ENCODE peak calls at places on chromosomes 5 and 9, in nine cellular contexts. H is GM10248, M is AG10803, N is omental fat pad, Q is tibial artery, O is MV-4-11, P is lower lobe of right lung, T is GM19239, J is H1. B is an unnamed sample.

GRCh38 chr5:82308416-82308815 is 30.3 kb upstream of the RPS23 start:
- DNase-seq in P (no peak), N (no peak), T (no peak), O (no peak), M (no peak), Q (no peak), H (no peak), J (no peak), B (no peak)

GRCh38 chr5:54959673-54960418 is 25.5 kb downstream of the ESM1 start:
- DNase-seq in H (no peak), O (peak), N (no peak), M (no peak), Q (no peak), T (no peak), J (peak), P (no peak), B (no peak)

GRCh38 chr5:125683669-125684068 is 739.5 kb upstream of the GRAMD2B start:
- DNase-seq in T (no peak), M (no peak), H (no peak), N (no peak), O (no peak), Q (no peak), J (no peak), P (no peak), B (no peak)

GRCh38 chr5:125696762-125697161 is 726.4 kb upstream of the GRAMD2B start:
- DNase-seq in O (no peak), M (peak), Q (no peak), T (no peak), J (no peak), N (no peak), H (no peak), P (no peak), B (peak)

GRCh38 chr5:97231025-97231636 is 48.1 kb upstream of the RIOK2 start:
- DNase-seq in H (peak), O (peak), Q (peak), N (no peak), M (peak), P (no peak), T (no peak), J (no peak), B (no peak)

GRCh38 chr5:154397652-154398406 is 48.0 kb upstream of the SAP30L start:
- DNase-seq in Q (no peak), N (no peak), H (no peak), O (no peak), J (no peak), T (no peak), P (peak), M (no peak), B (no peak)

GRCh38 chr9:89933578-89933977 is 328.8 kb downstream of the GADD45G start:
- DNase-seq in N (no peak), J (no peak), Q (peak), P (no peak), T (no peak), H (no peak), O (no peak), M (no peak), B (no peak)

GRCh38 chr9:13513262-13513661 is 233.8 kb upstream of the MPDZ start:
- DNase-seq in N (no peak), H (no peak), J (no peak), M (no peak), P (no peak), T (no peak), Q (no peak), O (no peak), B (no peak)

GRCh38 chr9:113590991-113591898 is 127.7 kb downstream of the RGS3 start:
- DNase-seq in P (peak), J (peak), T (peak), O (peak), N (peak), Q (peak), M (peak), H (peak), B (peak)

GRCh38 chr5:160289356-160289651 is 23.1 kb downstream of the CCNJL start:
- DNase-seq in T (no peak), P (no peak), O (no peak), H (no peak), Q (no peak), N (no peak), J (no peak), M (no peak), B (no peak)

GRCh38 chr9:3475300-3476020 is 50.3 kb downstream of the RFX3 start:
- DNase-seq in Q (no peak), O (peak), T (no peak), M (no peak), N (no peak), H (no peak), J (no peak), P (peak), B (no peak)

GRCh38 chr9:123337971-123338370 is 18.0 kb upstream of the CRB2 start:
- DNase-seq in T (no peak), N (no peak), J (no peak), Q (no peak), O (no peak), P (no peak), M (no peak), H (no peak), B (no peak)

GRCh38 chr5:388266-389196 is 54.4 kb upstream of the EXOC3 start:
- DNase-seq in O (peak), P (no peak), N (no peak), H (peak), Q (no peak), M (no peak), J (no peak), T (no peak), B (peak)

GRCh38 chr9:83503881-83504280 is 34.3 kb downstream of the FRMD3 start:
- DNase-seq in O (no peak), P (no peak), J (no peak), H (no peak), N (no peak), M (no peak), T (no peak), Q (no peak), B (no peak)

GRCh38 chr9:101455656-101456235 is 20.2 kb upstream of the ALDOB start:
- DNase-seq in M (peak), J (no peak), O (peak), H (no peak), P (no peak), N (no peak), Q (no peak), T (no peak), B (no peak)

GRCh38 chr5:174581483-174581882 is 142.9 kb upstream of the MSX2 start:
- DNase-seq in P (no peak), M (no peak), J (no peak), Q (no peak), O (peak), T (no peak), N (no peak), H (no peak), B (no peak)

GRCh38 chr5:150139334-150139733 is 16.3 kb downstream of the PDGFRB start:
- DNase-seq in P (no peak), J (no peak), Q (no peak), M (peak), O (no peak), H (no peak), N (no peak), T (no peak), B (no peak)

GRCh38 chr5:33049845-33050244 is 338.7 kb downstream of the NPR3 start:
- DNase-seq in M (peak), J (no peak), Q (no peak), H (no peak), N (no peak), T (no peak), O (no peak), P (no peak), B (peak)

GRCh38 chr5:107447587-107447986 is 223.2 kb downstream of the EFNA5 start:
- DNase-seq in N (no peak), M (no peak), H (no peak), J (no peak), Q (no peak), T (no peak), P (no peak), O (no peak), B (no peak)

GRCh38 chr5:43420241-43420640 is 8.1 kb upstream of the CCL28 start:
- DNase-seq in N (no peak), M (no peak), Q (no peak), P (no peak), O (no peak), T (no peak), J (no peak), H (no peak), B (no peak)

GRCh38 chr9:125189011-125189360 is 617 bp downstream of the PPP6C start:
- DNase-seq in M (no peak), O (no peak), H (no peak), T (no peak), J (no peak), N (peak), Q (no peak), P (peak), B (peak)

GRCh38 chr9:134485653-134486052 is 155.9 kb upstream of the COL5A1 start:
- DNase-seq in P (no peak), N (no peak), H (no peak), O (no peak), J (no peak), M (no peak), T (no peak), Q (no peak), B (peak)

GRCh38 chr5:145160679-145161078 is 674.5 kb downstream of the PRELID2 start:
- DNase-seq in T (no peak), H (no peak), P (no peak), Q (no peak), J (no peak), M (no peak), N (no peak), O (no peak), B (no peak)

GRCh38 chr9:22990349-22990748 is 543.7 kb downstream of the DMRTA1 start:
- DNase-seq in H (no peak), M (no peak), N (no peak), O (no peak), J (no peak), T (no peak), P (no peak), Q (no peak), B (no peak)

GRCh38 chr9:109963079-109963478 is 183.1 kb downstream of the PALM2AKAP2 start:
- DNase-seq in N (no peak), Q (no peak), T (no peak), H (no peak), P (no peak), O (no peak), M (no peak), J (no peak), B (no peak)